ENCODE peak calls at places on chromosomes 3 and 15, in eight cellular contexts. Y is transverse colon; P is SK-N-SH; L is NCI-H2029; X is stimulated activated CD4-positive, alpha-beta T cell treated with anti-CD3 and anti-CD28 coated beads, Interleukin-2, amount 100 ng/mL, for 48 hours; Q is aorta; M is left ventricle myocardium inferior; G is IMR-90. I is an unnamed sample.
A peak's percentile ranks its signal among the peaks of the same experiment; 100 is the strongest.

GRCh38 chr15:78527325-78527724 is 12.9 kb upstream of the PSMA4 start:
- DNase-seq in P (no peak), X (no peak), Q (no peak), Y (no peak), G (no peak), L (no peak), M (no peak), I (no peak)

GRCh38 chr15:51874751-51875644 is 45.5 kb downstream of the TMOD3 start:
- DNase-seq in M (no peak), G (peak; percentile 99), Q (no peak), P (no peak), L (no peak), Y (peak; percentile 48), X (no peak), I (no peak)

GRCh38 chr3:111803123-111803593 is 55.9 kb upstream of the PHLDB2 start:
- DNase-seq in P (no peak), X (no peak), G (peak; percentile 97), Q (peak; percentile 92), M (peak; percentile 41), Y (peak; percentile 54), L (no peak), I (peak; percentile 60)

GRCh38 chr3:126811530-126811929 is 107.5 kb downstream of the CHCHD6 start:
- DNase-seq in X (no peak), G (peak; percentile 51), M (no peak), Y (no peak), P (no peak), Q (no peak), L (no peak), I (no peak)

GRCh38 chr3:191254098-191254873 is 55.2 kb downstream of the OSTN start:
- DNase-seq in P (no peak), M (no peak), G (no peak), L (no peak), Y (no peak), X (no peak), Q (no peak), I (no peak)

GRCh38 chr15:50149090-50149489 is 30.1 kb upstream of the ATP8B4 start:
- DNase-seq in X (no peak), M (no peak), Y (no peak), L (no peak), Q (no peak), G (no peak), P (no peak), I (no peak)

GRCh38 chr15:76905855-76906254 is 715 bp upstream of the SCAPER start:
- DNase-seq in M (no peak), G (no peak), Q (no peak), X (no peak), Y (no peak), P (peak; percentile 37), L (no peak), I (no peak)

GRCh38 chr3:46923559-46924350 is 46.2 kb downstream of the PTH1R start:
- DNase-seq in Q (peak; percentile 74), M (no peak), L (peak; percentile 14), P (peak; percentile 79), Y (peak; percentile 43), X (no peak), G (peak; percentile 12), I (peak; percentile 58)

GRCh38 chr3:118495243-118495642 is 539.4 kb downstream of the IGSF11 start:
- DNase-seq in M (no peak), Q (no peak), L (no peak), P (no peak), Y (no peak), G (no peak), X (no peak), I (no peak)

GRCh38 chr3:67468511-67468910 is 185.9 kb downstream of the SUCLG2 start:
- DNase-seq in Y (no peak), L (no peak), P (no peak), X (no peak), M (no peak), Q (no peak), G (peak; percentile 32), I (no peak)

GRCh38 chr3:171417813-171418212 is 42.4 kb downstream of the TNIK start:
- DNase-seq in Q (no peak), X (no peak), L (no peak), P (no peak), G (peak; percentile 93), Y (peak; percentile 28), M (peak; percentile 28), I (no peak)

GRCh38 chr3:49689046-49689886 is at the start of the genes MST1 and RNF123:
- DNase-seq in P (peak; percentile 97), Y (peak; percentile 90), X (peak; percentile 91), M (peak; percentile 92), L (no peak), Q (peak; percentile 98), G (peak; percentile 89), I (peak; percentile 92)

GRCh38 chr3:195550723-195551122 is 7.6 kb upstream of the PPP1R2 start:
- DNase-seq in G (no peak), P (no peak), L (no peak), Q (no peak), M (no peak), X (no peak), Y (no peak), I (no peak)

GRCh38 chr15:31452595-31453557 is 126.2 kb downstream of the KLF13 start:
- DNase-seq in L (no peak), Y (no peak), Q (no peak), G (no peak), P (no peak), M (no peak), X (no peak), I (no peak)

GRCh38 chr3:155185623-155186022 is 105.5 kb downstream of the MME start:
- DNase-seq in P (no peak), X (no peak), Q (no peak), Y (no peak), L (no peak), M (no peak), G (peak; percentile 75), I (no peak)

GRCh38 chr15:80152896-80153876 is at the start of gene FAH:
- DNase-seq in P (peak; percentile 44), X (peak; percentile 26), Q (no peak), M (no peak), G (peak; percentile 53), L (peak; percentile 30), Y (peak; percentile 36), I (no peak)

GRCh38 chr3:41155834-41156233 is 43.5 kb upstream of the CTNNB1 start:
- DNase-seq in P (no peak), L (no peak), M (no peak), G (no peak), Y (no peak), X (no peak), Q (no peak), I (no peak)

GRCh38 chr3:39187372-39188155 is 4.8 kb downstream of the XIRP1 start:
- DNase-seq in Y (no peak), Q (no peak), X (no peak), L (no peak), G (no peak), M (no peak), P (no peak), I (peak; percentile 43)

GRCh38 chr15:61146643-61147230 is 82.4 kb downstream of the RORA start:
- DNase-seq in M (no peak), P (no peak), Q (no peak), X (no peak), L (no peak), Y (no peak), G (no peak), I (no peak)

GRCh38 chr3:79140718-79141117 is 627.1 kb downstream of the ROBO1 start:
- DNase-seq in M (no peak), Y (no peak), X (no peak), P (no peak), Q (no peak), G (peak; percentile 72), L (no peak), I (no peak)